ENCODE peak calls at places on chromosomes 13 and 19, in four cellular contexts. Q is GM12878, X is HepG2, C is K562. B is an unnamed sample.

GRCh38 chr19:5903054-5903501 is 512 bp downstream of the NDUFA11 start:
- DNase-seq in Q (no peak), C (peak), X (no peak), B (no peak)

GRCh38 chr19:5039642-5040543 is 71.0 kb downstream of the KDM4B start:
- DNase-seq in Q (no peak), C (no peak), X (no peak), B (no peak)

GRCh38 chr13:20475927-20476691 is 49.5 kb downstream of the CRYL1 start:
- DNase-seq in C (no peak), X (no peak), Q (peak), B (peak)

GRCh38 chr13:21075303-21076264 is 14.2 kb upstream of the LATS2 start:
- DNase-seq in C (no peak), X (no peak), Q (no peak), B (peak)

GRCh38 chr13:94416454-94417080 is 62.9 kb downstream of the DCT start:
- DNase-seq in X (peak), Q (no peak), C (no peak), B (peak)

GRCh38 chr19:1291761-1292418 is 6.2 kb downstream of the EFNA2 start:
- DNase-seq in X (no peak), Q (no peak), C (no peak), B (no peak)

GRCh38 chr19:9958451-9958850 is 22.1 kb upstream of the OLFM2 start:
- DNase-seq in Q (no peak), X (no peak), C (no peak), B (no peak)

GRCh38 chr19:56086671-56087430 is 34.2 kb downstream of the ZNF787 start:
- DNase-seq in Q (no peak), C (no peak), X (no peak), B (no peak)

GRCh38 chr13:64551755-64552154 is 2678.4 kb downstream of the PCDH9 start:
- DNase-seq in X (no peak), C (no peak), Q (no peak), B (no peak)

GRCh38 chr13:78610381-78610883 is 7.1 kb upstream of the POU4F1 start:
- DNase-seq in C (no peak), Q (no peak), X (no peak), B (no peak)

GRCh38 chr13:51958217-51958547 is 53.1 kb downstream of the ATP7B start:
- DNase-seq in X (no peak), Q (no peak), C (no peak), B (no peak)

GRCh38 chr19:4803736-4804695 is 12.5 kb downstream of the FEM1A start:
- DNase-seq in X (peak), Q (no peak), C (peak), B (peak)

GRCh38 chr13:46180393-46180792 is 1.6 kb downstream of the LCP1 start:
- DNase-seq in C (no peak), X (no peak), Q (no peak), B (no peak)

GRCh38 chr19:38898788-38899446 is 501 bp downstream of the SIRT2 start:
- DNase-seq in C (no peak), Q (no peak), X (no peak), B (no peak)

GRCh38 chr19:4191044-4191443 is 8.6 kb downstream of the ANKRD24 start:
- DNase-seq in C (no peak), Q (no peak), X (no peak), B (no peak)

GRCh38 chr13:36915106-36915505 is 4.9 kb downstream of the SMAD9 start:
- DNase-seq in Q (no peak), C (no peak), X (no peak), B (no peak)

GRCh38 chr19:5484398-5485285 is 29.4 kb downstream of the ZNRF4 start:
- DNase-seq in Q (no peak), C (no peak), X (peak), B (no peak)

GRCh38 chr19:3746371-3747056 is 15.0 kb downstream of the APBA3 start:
- DNase-seq in X (no peak), Q (no peak), C (no peak), B (no peak)

GRCh38 chr19:1265611-1266115 is 3.5 kb upstream of the CIRBP start:
- DNase-seq in C (no peak), X (no peak), Q (no peak), B (no peak)

GRCh38 chr13:29046588-29046987 is 226.4 kb downstream of the MTUS2 start:
- DNase-seq in X (no peak), C (no peak), Q (no peak), B (no peak)

GRCh38 chr13:59409211-59409610 is 754.5 kb downstream of the DIAPH3 start:
- DNase-seq in Q (no peak), C (no peak), X (no peak), B (peak)

GRCh38 chr13:33676045-33676699 is 141.8 kb upstream of the RFC3 start:
- DNase-seq in C (no peak), Q (no peak), X (peak), B (no peak)

GRCh38 chr19:5895409-5895808 is 8.2 kb downstream of the NDUFA11 start:
- DNase-seq in C (no peak), X (no peak), Q (no peak), B (no peak)

GRCh38 chr13:77002590-77003190 is 10.8 kb downstream of the CLN5 start:
- DNase-seq in Q (no peak), X (peak), C (no peak), B (no peak)

GRCh38 chr19:2476451-2477140 is 669 bp downstream of the GADD45B start:
- DNase-seq in Q (no peak), X (no peak), C (peak), B (peak)

GRCh38 chr13:77975358-77976042 is 56.9 kb upstream of the EDNRB start:
- DNase-seq in X (no peak), Q (no peak), C (no peak), B (no peak)

GRCh38 chr19:15378529-15379082 is 981 bp downstream of the AKAP8 start:
- DNase-seq in X (peak), C (peak), Q (no peak), B (no peak)

GRCh38 chr19:35144259-35144599 is 1.2 kb downstream of the FXYD7 start:
- DNase-seq in X (no peak), C (no peak), Q (no peak), B (no peak)

GRCh38 chr13:107713314-107713713 is 502.0 kb downstream of the LIG4 start:
- DNase-seq in X (no peak), C (no peak), Q (no peak), B (no peak)

GRCh38 chr13:33441015-33441414 is 155.5 kb upstream of the STARD13 start:
- DNase-seq in Q (no peak), X (peak), C (no peak), B (peak)

GRCh38 chr19:7901337-7901736 is 2.3 kb upstream of the MAP2K7 start:
- DNase-seq in Q (no peak), X (no peak), C (no peak), B (no peak)

GRCh38 chr19:44776402-44777096 is 1.1 kb upstream of the CBLC start:
- DNase-seq in Q (no peak), X (no peak), C (no peak), B (peak)

GRCh38 chr13:31895687-31896086 is 135.9 kb upstream of the FRY start:
- DNase-seq in C (no peak), Q (no peak), X (no peak), B (no peak)

GRCh38 chr13:50609016-50609415 is 234.5 kb downstream of the DLEU7 start:
- DNase-seq in X (no peak), C (no peak), Q (no peak), B (no peak)

GRCh38 chr19:50639121-50640112 is at the start of gene SYT3:
- DNase-seq in X (no peak), Q (no peak), C (peak), B (peak)

GRCh38 chr19:48629599-48630288 is 7.4 kb downstream of the DBP start:
- DNase-seq in C (peak), Q (no peak), X (no peak), B (peak)

GRCh38 chr13:85093808-85094207 is 705.4 kb downstream of the SLITRK6 start:
- DNase-seq in X (no peak), Q (no peak), C (no peak), B (no peak)

GRCh38 chr19:55642153-55643002 is 1.1 kb upstream of the ZNF581 start:
- DNase-seq in C (no peak), Q (no peak), X (no peak), B (peak)

GRCh38 chr19:12730054-12730453 is 4.4 kb downstream of the TRIR start:
- DNase-seq in C (no peak), Q (no peak), X (no peak), B (no peak)
- TF ChIP-seq CREB1 in C (no peak), Q (no peak), X (no peak), B (no peak)

DNA sequence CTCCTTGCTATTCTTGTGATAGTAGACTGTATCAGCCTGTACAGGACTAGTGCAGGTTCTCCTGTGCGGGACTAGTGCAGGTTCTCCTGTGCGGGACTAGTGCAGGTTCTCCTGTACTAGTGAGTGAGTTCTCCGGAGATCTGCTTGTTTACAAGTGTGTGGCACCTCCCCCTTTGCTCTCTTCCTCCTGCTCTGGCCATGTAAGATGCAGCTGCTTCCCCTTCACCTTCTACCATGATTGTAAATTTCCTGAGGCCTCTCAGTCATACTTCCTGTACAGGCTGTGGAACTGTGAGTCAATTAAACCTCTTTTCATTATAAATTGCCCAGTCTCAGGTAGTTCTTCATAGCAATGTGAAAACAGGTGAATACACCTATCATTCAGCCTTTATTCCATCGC is 289.6 kb downstream of the TEX29 start:
- DNase-seq in C (no peak), X (no peak), Q (no peak), B (no peak)
- TF ChIP-seq CBFB in C (no peak), X (no peak), Q (no peak), B (no peak)

DNA sequence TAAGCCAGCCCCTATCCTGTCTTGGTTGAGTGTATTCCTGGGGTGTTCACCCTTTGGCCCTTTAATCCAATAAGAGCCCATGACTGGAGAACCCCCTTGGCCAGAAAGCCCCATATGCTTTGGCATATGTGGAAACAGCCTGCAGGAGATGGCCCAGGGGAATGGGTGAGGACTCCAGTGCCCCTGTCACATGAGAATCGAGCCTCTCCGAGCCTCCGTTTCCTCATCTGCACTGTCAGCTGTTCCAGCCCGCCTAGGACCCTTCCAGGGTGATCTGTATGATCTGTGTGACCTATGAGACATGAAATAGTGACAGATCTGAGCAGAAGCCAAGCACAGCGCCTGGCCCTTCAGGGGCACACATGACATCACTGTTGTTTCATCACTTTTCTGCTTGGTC is 300.7 kb downstream of the ZNF536 start:
- DNase-seq in Q (no peak), X (no peak), C (no peak), B (no peak)
- TF ChIP-seq CREB1 in Q (no peak), X (no peak), C (no peak), B (no peak)

GRCh38 chr19:33862991-33863390 is 66.3 kb downstream of the KCTD15 start:
- DNase-seq in X (no peak), Q (no peak), C (no peak), B (no peak)

GRCh38 chr19:33863436-33863835 is 66.8 kb downstream of the KCTD15 start:
- DNase-seq in C (no peak), Q (no peak), X (no peak), B (no peak)

GRCh38 chr19:33866696-33867095 is 70.0 kb downstream of the KCTD15 start:
- DNase-seq in X (no peak), Q (no peak), C (no peak), B (no peak)

GRCh38 chr19:33865306-33865705 is 68.6 kb downstream of the KCTD15 start:
- DNase-seq in Q (no peak), C (no peak), X (no peak), B (no peak)

GRCh38 chr19:33864311-33864850 is 67.7 kb downstream of the KCTD15 start:
- DNase-seq in C (no peak), Q (no peak), X (no peak), B (no peak)
- TF ChIP-seq CBFB in C (no peak), Q (no peak), X (no peak), B (no peak)

GRCh38 chr13:113754691-113755090 is 4.3 kb upstream of the TMEM255B start:
- DNase-seq in X (no peak), Q (no peak), C (no peak), B (no peak)

GRCh38 chr13:113754242-113754641 is 4.8 kb upstream of the TMEM255B start:
- DNase-seq in X (no peak), C (no peak), Q (no peak), B (no peak)

GRCh38 chr13:113750554-113751399 is 8.2 kb upstream of the TMEM255B start:
- DNase-seq in Q (no peak), X (no peak), C (no peak), B (no peak)

GRCh38 chr13:113751491-113751890 is 7.5 kb upstream of the TMEM255B start:
- DNase-seq in Q (no peak), C (no peak), X (no peak), B (no peak)

DNA sequence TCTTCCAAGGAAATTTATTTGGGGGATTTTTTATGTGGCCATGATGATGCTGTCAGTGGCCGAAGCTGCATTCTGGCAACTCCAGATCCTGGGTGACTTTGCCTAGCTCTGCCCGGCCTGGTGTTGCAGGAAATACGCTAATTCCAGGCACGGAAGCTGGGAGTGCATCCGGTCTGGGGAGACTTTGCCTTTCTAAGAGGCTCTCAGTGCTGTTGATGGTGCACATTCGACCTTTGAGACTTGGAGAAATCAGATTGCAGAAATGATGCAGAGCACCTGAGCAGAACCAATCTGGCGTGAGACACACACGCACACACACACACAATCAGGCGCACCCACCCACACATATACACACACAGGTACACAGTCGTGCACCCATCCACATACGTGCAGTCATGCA is 5.9 kb upstream of the TMEM255B start:
- DNase-seq in C (no peak), Q (no peak), X (no peak), B (no peak)
- TF ChIP-seq CREB1 in C (no peak), Q (no peak), X (no peak), B (no peak)

DNA sequence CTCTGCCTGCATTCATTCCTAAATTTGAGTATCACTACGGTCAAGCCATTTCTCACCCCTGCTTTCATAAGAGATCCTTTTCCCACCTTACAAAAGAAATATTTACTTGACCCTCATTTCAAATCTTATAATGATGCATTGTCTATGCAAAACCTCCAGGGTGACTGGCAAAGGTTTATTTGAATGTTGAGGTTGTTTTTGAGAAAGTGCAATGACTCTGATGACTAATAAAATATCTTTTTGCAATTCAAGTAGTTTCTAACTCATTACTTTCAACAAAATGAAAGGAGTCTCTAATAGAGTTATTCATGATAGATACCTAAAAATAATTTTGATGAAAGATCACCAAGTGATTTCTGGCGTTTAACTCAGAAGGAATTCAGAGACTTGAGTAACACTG is 144.2 kb downstream of the FOXO1 start:
- DNase-seq in Q (no peak), C (no peak), X (no peak), B (no peak)
- TF ChIP-seq CBFB in Q (no peak), C (no peak), X (no peak), B (no peak)

DNA sequence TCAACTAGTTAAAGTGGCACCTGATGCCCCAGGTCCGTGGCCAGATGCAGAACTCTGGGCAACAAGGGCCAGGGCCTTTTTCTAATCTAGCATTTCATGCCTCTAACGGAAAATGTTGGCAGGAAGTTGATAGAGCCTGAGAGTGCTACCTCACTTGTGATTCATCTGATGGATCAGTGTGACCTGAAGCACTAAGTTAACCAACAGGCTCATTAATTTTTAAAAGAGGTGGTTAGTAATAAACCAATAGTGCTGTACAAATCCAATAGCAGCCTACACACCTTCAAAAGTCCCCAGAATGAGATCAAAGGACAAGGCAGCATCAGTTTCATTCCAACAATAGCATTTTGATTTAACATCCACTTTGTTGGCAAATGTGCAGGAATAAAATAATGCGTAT is 19.0 kb downstream of the UBE2L5 start:
- DNase-seq in C (no peak), X (no peak), Q (no peak), B (no peak)
- TF ChIP-seq CREB1 in C (no peak), X (no peak), Q (no peak), B (no peak)